ENCODE peak calls at places on chromosome 4, in six cellular contexts. Q is IMR-90, Y is H1, T is neuronal stem cell, X is mesendoderm, I is mesenchymal stem cell. Z is an unnamed sample.

GRCh38 chr4:162952232-162952631 is 214.5 kb downstream of the NAF1 start:
- DNase-seq in I (no peak), T (no peak), Q (no peak), X (peak), Y (no peak), Z (peak)

GRCh38 chr4:43983610-43984009 is 465.0 kb downstream of the KCTD8 start:
- DNase-seq in Q (no peak), I (no peak), X (no peak), Y (no peak), T (no peak), Z (no peak)

GRCh38 chr4:78451407-78451806 is 100.2 kb upstream of the ANXA3 start:
- DNase-seq in Q (no peak), I (no peak), Y (no peak), X (no peak), T (no peak), Z (no peak)

GRCh38 chr4:115275615-115276014 is 162.2 kb upstream of the NDST4 start:
- DNase-seq in T (no peak), Q (no peak), Y (no peak), I (no peak), X (no peak), Z (no peak)

GRCh38 chr4:3813151-3813905 is 47.1 kb downstream of the ADRA2C start:
- DNase-seq in X (no peak), T (no peak), Y (no peak), Q (no peak), I (no peak), Z (no peak)

GRCh38 chr4:55447826-55448225 is 52.1 kb downstream of the TMEM165 start:
- DNase-seq in I (peak), Y (no peak), Q (peak), T (no peak), X (no peak), Z (no peak)

GRCh38 chr4:10063544-10064300 is 42.4 kb upstream of the SLC2A9 start:
- DNase-seq in X (peak), T (peak), I (peak), Y (peak), Q (peak), Z (peak)

GRCh38 chr4:79212311-79212710 is 113.5 kb downstream of the NAA11 start:
- DNase-seq in Q (no peak), Y (no peak), T (no peak), X (no peak), I (no peak), Z (no peak)

GRCh38 chr4:158949094-158949493 is 153.8 kb upstream of the RAPGEF2 start:
- DNase-seq in X (no peak), Y (no peak), Q (peak), T (no peak), I (peak), Z (no peak)

GRCh38 chr4:133316874-133317273 is 167.8 kb downstream of the PCDH10 start:
- DNase-seq in X (no peak), I (no peak), Y (no peak), T (no peak), Q (no peak), Z (no peak)

GRCh38 chr4:113209652-113210320 is 160.3 kb downstream of the ANK2 start:
- DNase-seq in Q (peak), X (peak), T (no peak), Y (no peak), I (peak), Z (no peak)

GRCh38 chr4:6968496-6968895 is 58.9 kb downstream of the TBC1D14 start:
- DNase-seq in X (no peak), Q (no peak), Y (no peak), T (no peak), I (no peak), Z (no peak)

GRCh38 chr4:84503495-84504437 is 4.7 kb upstream of the NKX6-1 start:
- DNase-seq in Q (peak), Y (no peak), X (peak), T (no peak), I (peak), Z (peak)

GRCh38 chr4:159179310-159179958 is 76.6 kb downstream of the RAPGEF2 start:
- DNase-seq in I (no peak), Y (no peak), T (no peak), Q (no peak), X (no peak), Z (no peak)

GRCh38 chr4:88090898-88091297 is 67.5 kb downstream of the ABCG2 start:
- DNase-seq in T (no peak), X (no peak), Y (no peak), Q (no peak), I (no peak), Z (no peak)

GRCh38 chr4:166836865-166837264 is 397.4 kb downstream of the SPOCK3 start:
- DNase-seq in T (no peak), X (no peak), Y (no peak), Q (no peak), I (no peak), Z (no peak)

GRCh38 chr4:13142191-13142590 is 341.9 kb downstream of the RAB28 start:
- DNase-seq in I (no peak), Y (no peak), Q (no peak), X (no peak), T (no peak), Z (no peak)

GRCh38 chr4:4395849-4396627 is 9.1 kb downstream of the NSG1 start:
- DNase-seq in Y (no peak), I (peak), X (peak), T (no peak), Q (peak), Z (peak)

GRCh38 chr4:42656986-42657792 is at the start of gene ATP8A1:
- DNase-seq in X (peak), I (peak), Q (peak), T (peak), Y (peak), Z (peak)

GRCh38 chr4:92307156-92307555 is 3.4 kb downstream of the GRID2 start:
- DNase-seq in Y (no peak), X (no peak), I (no peak), T (no peak), Q (no peak), Z (no peak)

GRCh38 chr4:184740965-184741364 is 7.1 kb upstream of the CENPU start:
- DNase-seq in X (no peak), Y (no peak), I (no peak), T (no peak), Q (no peak), Z (no peak)

GRCh38 chr4:151175204-151175603 is 75.8 kb downstream of the RPS3A start:
- DNase-seq in Q (no peak), T (no peak), X (no peak), Y (no peak), I (no peak), Z (no peak)

GRCh38 chr4:112418092-112418491 is 97.9 kb downstream of the NEUROG2 start:
- DNase-seq in T (no peak), I (no peak), Q (no peak), Y (peak), X (peak), Z (no peak)

GRCh38 chr4:38529189-38530115 is 134.5 kb upstream of the KLF3 start:
- DNase-seq in Y (no peak), T (no peak), Q (no peak), I (no peak), X (peak), Z (peak)

GRCh38 chr4:70946944-70947343 is 44.8 kb downstream of the MOB1B start:
- DNase-seq in X (no peak), I (no peak), Q (peak), T (no peak), Y (no peak), Z (no peak)

GRCh38 chr4:107862658-107863057 is 37.9 kb downstream of the SGMS2 start:
- DNase-seq in T (no peak), Y (no peak), I (peak), Q (peak), X (peak), Z (peak)

GRCh38 chr4:70518716-70519115 is 347 bp downstream of the AMTN start:
- DNase-seq in T (no peak), X (no peak), I (no peak), Y (no peak), Q (no peak), Z (no peak)

GRCh38 chr4:106603471-106603870 is 234.9 kb upstream of the GIMD1 start:
- DNase-seq in I (no peak), Q (no peak), T (no peak), Y (no peak), X (no peak), Z (no peak)
- H3K18ac ChIP-seq in I (no peak), Q (no peak), T (no peak), Y (no peak), X (no peak), Z (no peak)

DNA sequence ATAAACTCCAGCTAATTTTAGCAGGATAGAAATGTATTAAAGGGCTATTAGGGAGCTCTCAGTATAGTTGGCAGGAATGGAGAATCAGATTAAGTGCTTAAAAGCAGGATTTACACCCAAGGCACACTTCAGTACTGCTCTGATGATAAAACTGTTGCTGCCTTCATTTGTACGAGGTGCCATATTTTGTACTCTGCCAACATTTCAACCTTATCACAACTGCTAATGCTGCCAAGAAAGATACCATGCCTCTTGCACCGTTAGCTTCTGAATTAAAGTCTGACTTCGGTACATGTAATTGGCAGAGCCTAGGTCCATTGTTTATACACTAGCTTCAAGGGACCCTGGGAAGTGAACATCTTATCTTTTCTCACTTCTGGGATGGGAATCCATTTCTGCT is 623.9 kb upstream of the IGFBP7 start:
- DNase-seq in I (no peak), T (no peak), Y (no peak), Q (no peak), X (no peak), Z (no peak)
- H2BK5ac ChIP-seq in I (no peak), T (no peak), Y (no peak), Q (no peak), X (no peak), Z (no peak)

GRCh38 chr4:8356856-8357255 is 83.7 kb downstream of the ACOX3 start:
- DNase-seq in I (no peak), Q (no peak), T (no peak), Y (no peak), X (no peak), Z (no peak)
- H3K18ac ChIP-seq in I (no peak), Q (no peak), T (no peak), Y (peak), X (no peak), Z (no peak)

DNA sequence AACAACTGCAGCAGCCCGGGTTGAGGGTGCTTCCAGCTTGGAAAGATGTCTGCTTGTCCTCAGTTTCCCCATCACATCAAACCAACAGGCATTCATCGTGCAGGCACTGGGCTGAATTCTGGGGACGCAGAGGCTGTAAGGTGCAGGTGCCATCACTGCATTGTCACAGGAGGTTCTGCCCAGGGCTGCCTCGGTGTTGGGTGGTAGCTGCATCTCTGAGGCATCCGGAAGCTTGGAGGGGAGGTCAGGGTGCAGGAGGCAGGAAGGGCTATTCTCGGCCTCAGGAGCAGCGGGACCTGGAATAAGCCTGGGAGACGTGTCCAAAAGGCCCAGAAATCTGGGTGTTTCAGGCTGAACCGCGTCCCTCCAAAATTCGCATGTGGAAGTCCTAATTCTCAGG is 134.6 kb downstream of the HMX1 start:
- DNase-seq in Q (no peak), T (no peak), X (no peak), I (no peak), Y (no peak), Z (no peak)
- H2BK5ac ChIP-seq in Q (no peak), T (no peak), X (no peak), I (no peak), Y (no peak), Z (no peak)

GRCh38 chr4:1475277-1476139 is 69.3 kb upstream of the NKX1-1 start:
- DNase-seq in X (no peak), Q (no peak), I (no peak), T (no peak), Y (no peak), Z (no peak)

GRCh38 chr4:1472911-1473518 is 66.8 kb upstream of the NKX1-1 start:
- DNase-seq in I (no peak), Y (no peak), T (no peak), X (no peak), Q (no peak), Z (no peak)

GRCh38 chr4:1474126-1475090 is 68.2 kb upstream of the NKX1-1 start:
- DNase-seq in Q (no peak), Y (no peak), X (no peak), T (no peak), I (no peak), Z (no peak)

GRCh38 chr4:1472148-1472797 is 66.0 kb upstream of the NKX1-1 start:
- DNase-seq in I (no peak), Q (no peak), X (no peak), T (no peak), Y (no peak), Z (no peak)

GRCh38 chr4:1473718-1474117 is 67.5 kb upstream of the NKX1-1 start:
- DNase-seq in Q (no peak), T (no peak), X (no peak), I (no peak), Y (no peak), Z (no peak)
- H3K18ac ChIP-seq in Q (no peak), T (peak), X (no peak), I (no peak), Y (no peak), Z (no peak)

DNA sequence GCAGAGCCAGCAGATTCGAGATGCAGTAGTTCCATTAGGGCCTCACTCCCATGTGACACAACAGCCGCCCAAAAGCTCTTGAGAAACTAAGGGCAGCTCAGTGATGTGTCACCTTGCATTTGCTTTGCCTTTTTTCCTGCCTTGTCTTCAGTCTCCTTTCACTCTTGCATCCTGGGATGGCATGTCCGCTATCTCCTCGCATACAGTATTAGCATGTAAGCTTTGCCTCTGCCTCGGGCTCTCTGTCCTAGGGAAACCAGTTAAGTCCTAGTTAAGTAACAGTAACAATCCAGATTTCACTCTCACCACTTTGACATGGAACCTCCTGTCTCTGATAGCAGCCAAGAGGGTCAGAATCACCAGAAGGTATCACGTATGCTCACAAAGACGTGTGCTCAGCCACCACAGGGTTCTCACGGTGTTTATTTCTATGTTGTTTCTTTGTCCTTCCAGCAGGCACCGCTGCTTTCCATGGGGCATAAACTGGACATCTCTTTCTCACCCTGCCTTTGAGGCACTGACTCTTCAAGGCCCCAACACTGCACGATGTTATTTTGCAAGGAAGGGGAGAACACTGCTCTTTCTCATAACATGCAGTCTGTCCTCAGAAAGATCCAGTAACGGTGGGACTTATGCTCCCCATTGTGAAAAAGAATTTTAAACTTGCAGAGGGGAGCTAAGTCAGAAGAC is 26.7 kb upstream of the SORBS2 start:
- DNase-seq in Q (peak), X (peak), T (no peak), I (no peak), Y (no peak), Z (peak)
- H2BK5ac ChIP-seq in Q (peak), X (peak), T (no peak), I (peak), Y (peak), Z (peak)

GRCh38 chr4:178881937-178882336 is 1439.7 kb upstream of the AGA start:
- DNase-seq in Y (no peak), T (no peak), X (peak), I (no peak), Q (no peak), Z (no peak)
- H3K18ac ChIP-seq in Y (no peak), T (no peak), X (no peak), I (no peak), Q (no peak), Z (no peak)

DNA sequence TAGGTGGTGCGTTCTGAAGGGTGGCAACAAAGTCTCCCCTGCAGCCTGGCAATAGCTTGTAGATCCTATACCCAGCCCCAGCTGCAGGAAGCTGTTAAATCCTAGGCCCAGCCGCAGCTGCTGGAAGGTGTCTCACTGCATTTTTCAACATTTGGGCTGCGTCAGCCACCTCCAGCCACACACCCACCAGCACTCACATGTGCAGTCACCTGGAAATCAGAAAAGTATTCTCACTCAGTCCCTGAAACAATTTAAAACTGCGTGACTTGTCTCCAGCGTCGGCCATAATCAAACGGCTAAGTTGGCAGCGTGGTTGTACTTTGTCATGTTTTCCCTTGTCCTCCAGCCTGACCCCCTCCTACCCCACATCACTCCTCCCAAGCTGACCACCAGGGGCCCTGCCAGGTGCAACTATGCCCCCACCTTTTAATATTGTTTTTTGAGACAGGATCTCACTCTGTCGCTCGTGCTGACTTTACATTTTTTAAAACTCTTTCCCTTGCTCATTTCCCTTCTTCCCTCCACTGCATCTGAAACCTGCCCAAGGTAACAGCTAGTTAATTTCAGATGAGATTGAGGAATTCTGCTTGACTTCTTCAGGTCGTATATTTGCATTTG is 97.2 kb upstream of the FRG1 start:
- DNase-seq in Y (no peak), Q (no peak), I (no peak), X (no peak), T (no peak), Z (no peak)
- H2BK5ac ChIP-seq in Y (no peak), Q (no peak), I (no peak), X (no peak), T (no peak), Z (no peak)